ENCODE peak calls at places on chromosomes 12 and 14, in seven cellular contexts. P is WTC11, S is NCI-H187, H is T-helper 17 cell, V is ascending aorta, O is midbrain, E is NCI-H226. Y is an unnamed sample.

GRCh38 chr14:75548544-75548943 is 26.3 kb downstream of the BATF start:
- DNase-seq in P (no peak), S (no peak), H (no peak), V (no peak), O (no peak), E (no peak), Y (no peak)

GRCh38 chr12:117835113-117835512 is 133.7 kb downstream of the KSR2 start:
- DNase-seq in P (no peak), S (no peak), H (no peak), V (no peak), O (no peak), E (no peak), Y (no peak)

GRCh38 chr14:30143617-30144016 is 216.0 kb upstream of the PRKD1 start:
- DNase-seq in P (no peak), S (no peak), H (no peak), V (no peak), O (no peak), E (no peak), Y (no peak)

GRCh38 chr12:55932546-55932919 is 1.6 kb downstream of the DGKA start:
- DNase-seq in P (no peak), S (no peak), H (no peak), V (no peak), O (no peak), E (no peak), Y (no peak)

GRCh38 chr12:31868980-31869379 is 90.2 kb upstream of the RESF1 start:
- DNase-seq in P (no peak), S (no peak), H (no peak), V (no peak), O (peak; percentile 7), E (peak; percentile 40), Y (no peak)

GRCh38 chr12:76820888-76821482 is 57.1 kb downstream of the ZDHHC17 start:
- DNase-seq in P (peak; percentile 49), S (no peak), H (no peak), V (no peak), O (peak; percentile 19), E (peak; percentile 28), Y (no peak)

GRCh38 chr12:93572712-93573551 is 457 bp downstream of the SOCS2 start:
- DNase-seq in P (peak; percentile 59), S (no peak), H (peak; percentile 21), V (no peak), O (no peak), E (no peak), Y (no peak)

GRCh38 chr14:22976620-22977433 is 5.5 kb downstream of the AJUBA start:
- DNase-seq in P (no peak), S (no peak), H (no peak), V (no peak), O (no peak), E (peak; percentile 42), Y (peak; percentile 32)

GRCh38 chr14:60773558-60773957 is 39.0 kb downstream of the MNAT1 start:
- DNase-seq in P (no peak), S (no peak), H (no peak), V (no peak), O (no peak), E (no peak), Y (no peak)

GRCh38 chr12:79618848-79619404 is 71.8 kb downstream of the PAWR start:
- DNase-seq in P (no peak), S (no peak), H (no peak), V (no peak), O (no peak), E (peak; percentile 50), Y (no peak)

Y was measured in NCI-H1436 treated with DMSO at 0.1 percent for 48 hours.